ENCODE peak calls at places on chromosomes 7 and 10, in ten cellular contexts. One of them, this sample, is unnamed.

GRCh38 chr10:19651549-19651948 is 164.7 kb upstream of the PLXDC2 start:
- DNase-seq in lung: no peak
- DNase-seq in fibroblast of pulmonary artery: peak; percentile 86
- DNase-seq in K562: no peak
- DNase-seq in lower lobe of right lung: no peak
- DNase-seq in thyroid gland: no peak
- DNase-seq in ovary: no peak
- DNase-seq in adipocyte: peak; percentile 68
- DNase-seq in lower leg skin: no peak
- DNase-seq in Jurkat, Clone E6-1: no peak
- DNase-seq in this sample: peak; percentile 87

GRCh38 chr10:93079663-93080349 is 6.1 kb downstream of the CYP26A1 start:
- DNase-seq in K562: no peak
- DNase-seq in ovary: no peak
- DNase-seq in adipocyte: no peak
- DNase-seq in Jurkat, Clone E6-1: no peak
- DNase-seq in fibroblast of pulmonary artery: no peak
- DNase-seq in lower lobe of right lung: no peak
- DNase-seq in thyroid gland: no peak
- DNase-seq in lower leg skin: peak; percentile 52
- DNase-seq in lung: peak; percentile 19
- DNase-seq in this sample: no peak

GRCh38 chr10:61975107-61975932 is 73.8 kb downstream of the ARID5B start:
- DNase-seq in thyroid gland: no peak
- DNase-seq in lower lobe of right lung: no peak
- DNase-seq in lung: no peak
- DNase-seq in adipocyte: peak; percentile 84
- DNase-seq in lower leg skin: no peak
- DNase-seq in fibroblast of pulmonary artery: peak; percentile 78
- DNase-seq in K562: peak; percentile 45
- DNase-seq in Jurkat, Clone E6-1: no peak
- DNase-seq in ovary: no peak
- DNase-seq in this sample: peak; percentile 36

GRCh38 chr7:140673770-140674155 is 1.0 kb downstream of the ADCK2 start:
- DNase-seq in thyroid gland: peak; percentile 25
- DNase-seq in K562: no peak
- DNase-seq in lower lobe of right lung: no peak
- DNase-seq in lower leg skin: no peak
- DNase-seq in ovary: no peak
- DNase-seq in Jurkat, Clone E6-1: no peak
- DNase-seq in adipocyte: no peak
- DNase-seq in lung: no peak
- DNase-seq in fibroblast of pulmonary artery: no peak
- DNase-seq in this sample: no peak

GRCh38 chr10:107970512-107970911 is 806.0 kb upstream of the SORCS1 start:
- DNase-seq in Jurkat, Clone E6-1: no peak
- DNase-seq in lung: no peak
- DNase-seq in K562: no peak
- DNase-seq in lower leg skin: no peak
- DNase-seq in ovary: no peak
- DNase-seq in thyroid gland: no peak
- DNase-seq in adipocyte: no peak
- DNase-seq in fibroblast of pulmonary artery: no peak
- DNase-seq in lower lobe of right lung: no peak
- DNase-seq in this sample: no peak

GRCh38 chr10:62885656-62886461 is 69.7 kb upstream of the EGR2 start:
- DNase-seq in K562: no peak
- DNase-seq in thyroid gland: peak; percentile 16
- DNase-seq in Jurkat, Clone E6-1: no peak
- DNase-seq in lower lobe of right lung: no peak
- DNase-seq in fibroblast of pulmonary artery: peak; percentile 52
- DNase-seq in lower leg skin: no peak
- DNase-seq in adipocyte: peak; percentile 6
- DNase-seq in ovary: no peak
- DNase-seq in lung: no peak
- DNase-seq in this sample: no peak

GRCh38 chr7:26278769-26279168 is 12.9 kb upstream of the SNX10 start:
- DNase-seq in lower leg skin: no peak
- DNase-seq in Jurkat, Clone E6-1: no peak
- DNase-seq in adipocyte: peak; percentile 11
- DNase-seq in K562: peak; percentile 16
- DNase-seq in ovary: no peak
- DNase-seq in lung: no peak
- DNase-seq in fibroblast of pulmonary artery: no peak
- DNase-seq in thyroid gland: no peak
- DNase-seq in lower lobe of right lung: no peak
- DNase-seq in this sample: no peak

GRCh38 chr7:148650232-148650858 is 48.4 kb upstream of the CUL1 start:
- DNase-seq in thyroid gland: no peak
- DNase-seq in K562: no peak
- DNase-seq in lung: no peak
- DNase-seq in ovary: no peak
- DNase-seq in adipocyte: peak; percentile 52
- DNase-seq in fibroblast of pulmonary artery: peak; percentile 68
- DNase-seq in lower leg skin: peak; percentile 23
- DNase-seq in lower lobe of right lung: no peak
- DNase-seq in Jurkat, Clone E6-1: no peak
- DNase-seq in this sample: peak; percentile 8

GRCh38 chr7:20296444-20296843 is 34.3 kb upstream of the ITGB8 start:
- DNase-seq in lower leg skin: no peak
- DNase-seq in Jurkat, Clone E6-1: no peak
- DNase-seq in lower lobe of right lung: no peak
- DNase-seq in lung: no peak
- DNase-seq in adipocyte: no peak
- DNase-seq in fibroblast of pulmonary artery: no peak
- DNase-seq in thyroid gland: no peak
- DNase-seq in ovary: no peak
- DNase-seq in K562: no peak
- DNase-seq in this sample: no peak

GRCh38 chr7:2922271-2922691 is 78.2 kb upstream of the GNA12 start:
- DNase-seq in fibroblast of pulmonary artery: no peak
- DNase-seq in Jurkat, Clone E6-1: no peak
- DNase-seq in lower leg skin: no peak
- DNase-seq in thyroid gland: no peak
- DNase-seq in lung: no peak
- DNase-seq in lower lobe of right lung: no peak
- DNase-seq in ovary: no peak
- DNase-seq in adipocyte: no peak
- DNase-seq in K562: no peak
- DNase-seq in this sample: no peak

GRCh38 chr7:77933394-77933793 is 134.8 kb downstream of the PHTF2 start:
- DNase-seq in adipocyte: peak; percentile 34
- DNase-seq in K562: peak; percentile 67
- DNase-seq in Jurkat, Clone E6-1: no peak
- DNase-seq in lower lobe of right lung: no peak
- DNase-seq in lower leg skin: no peak
- DNase-seq in lung: no peak
- DNase-seq in ovary: no peak
- DNase-seq in thyroid gland: no peak
- DNase-seq in fibroblast of pulmonary artery: peak; percentile 51
- DNase-seq in this sample: no peak

GRCh38 chr7:105835441-105835840 is 41.0 kb downstream of the ATXN7L1 start:
- DNase-seq in adipocyte: no peak
- DNase-seq in lower lobe of right lung: no peak
- DNase-seq in K562: no peak
- DNase-seq in ovary: no peak
- DNase-seq in lower leg skin: no peak
- DNase-seq in lung: no peak
- DNase-seq in fibroblast of pulmonary artery: no peak
- DNase-seq in Jurkat, Clone E6-1: no peak
- DNase-seq in thyroid gland: no peak
- DNase-seq in this sample: no peak

GRCh38 chr7:99275496-99275895 is 2.9 kb downstream of the MYH16 start:
- DNase-seq in Jurkat, Clone E6-1: no peak
- DNase-seq in thyroid gland: no peak
- DNase-seq in lung: no peak
- DNase-seq in ovary: no peak
- DNase-seq in lower lobe of right lung: no peak
- DNase-seq in adipocyte: no peak
- DNase-seq in fibroblast of pulmonary artery: no peak
- DNase-seq in lower leg skin: no peak
- DNase-seq in K562: no peak
- DNase-seq in this sample: no peak

GRCh38 chr10:81862596-81862995 is 12.4 kb upstream of the NRG3 start:
- DNase-seq in K562: no peak
- DNase-seq in thyroid gland: no peak
- DNase-seq in ovary: peak; percentile 8
- DNase-seq in Jurkat, Clone E6-1: no peak
- DNase-seq in lower lobe of right lung: no peak
- DNase-seq in adipocyte: no peak
- DNase-seq in lung: no peak
- DNase-seq in fibroblast of pulmonary artery: no peak
- DNase-seq in lower leg skin: no peak
- DNase-seq in this sample: no peak

GRCh38 chr10:121710207-121710606 is 112.0 kb upstream of the FGFR2 start:
- DNase-seq in lower leg skin: no peak
- DNase-seq in lower lobe of right lung: no peak
- DNase-seq in ovary: no peak
- DNase-seq in adipocyte: no peak
- DNase-seq in fibroblast of pulmonary artery: peak; percentile 15
- DNase-seq in thyroid gland: no peak
- DNase-seq in K562: no peak
- DNase-seq in lung: no peak
- DNase-seq in Jurkat, Clone E6-1: no peak
- DNase-seq in this sample: no peak

GRCh38 chr7:107090452-107090851 is 45.9 kb downstream of the PRKAR2B start:
- DNase-seq in lower leg skin: no peak
- DNase-seq in K562: peak; percentile 49
- DNase-seq in ovary: no peak
- DNase-seq in lower lobe of right lung: no peak
- DNase-seq in lung: no peak
- DNase-seq in fibroblast of pulmonary artery: no peak
- DNase-seq in Jurkat, Clone E6-1: peak; percentile 15
- DNase-seq in adipocyte: no peak
- DNase-seq in thyroid gland: no peak
- DNase-seq in this sample: no peak

GRCh38 chr10:86443069-86443468 is 76.5 kb upstream of the GRID1 start:
- DNase-seq in ovary: no peak
- DNase-seq in fibroblast of pulmonary artery: peak; percentile 52
- DNase-seq in adipocyte: peak; percentile 46
- DNase-seq in lower lobe of right lung: no peak
- DNase-seq in K562: no peak
- DNase-seq in Jurkat, Clone E6-1: no peak
- DNase-seq in thyroid gland: no peak
- DNase-seq in lower leg skin: no peak
- DNase-seq in lung: no peak
- DNase-seq in this sample: peak; percentile 36

GRCh38 chr7:24965831-24966708 is 13.9 kb downstream of the OSBPL3 start:
- DNase-seq in lower lobe of right lung: peak; percentile 60
- DNase-seq in fibroblast of pulmonary artery: no peak
- DNase-seq in lower leg skin: no peak
- DNase-seq in thyroid gland: peak; percentile 50
- DNase-seq in lung: peak; percentile 41
- DNase-seq in K562: peak; percentile 58
- DNase-seq in ovary: no peak
- DNase-seq in Jurkat, Clone E6-1: peak; percentile 91
- DNase-seq in adipocyte: no peak
- DNase-seq in this sample: no peak

DNA sequence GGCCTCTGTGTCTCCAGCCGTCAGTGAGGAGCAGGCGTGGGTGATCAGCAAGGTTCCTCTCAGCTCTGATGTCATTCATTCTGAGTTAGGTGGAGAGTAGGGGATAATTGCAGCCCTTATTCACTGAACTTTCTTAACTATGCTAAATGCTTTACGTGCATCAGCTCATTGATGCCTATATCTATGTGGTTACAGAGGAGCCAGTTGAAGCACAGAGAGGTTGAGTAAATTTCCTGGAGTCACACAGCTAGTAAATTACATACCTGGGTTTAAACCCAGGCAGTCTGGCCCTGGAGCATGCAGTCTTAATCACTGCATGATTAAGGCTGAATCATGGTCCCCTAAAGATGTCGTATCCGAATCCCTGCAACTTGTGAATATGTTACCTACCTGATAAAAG is 99.6 kb downstream of the GRK5 start:
- DNase-seq in thyroid gland: no peak
- DNase-seq in Jurkat, Clone E6-1: no peak
- DNase-seq in fibroblast of pulmonary artery: no peak
- DNase-seq in lower lobe of right lung: no peak
- DNase-seq in K562: no peak
- DNase-seq in ovary: no peak
- DNase-seq in lower leg skin: no peak
- DNase-seq in lung: no peak
- DNase-seq in adipocyte: no peak
- DNase-seq in this sample: no peak
- H3K4me3 ChIP-seq in thyroid gland: no peak overlapping the region
- H3K4me3 ChIP-seq in Jurkat, Clone E6-1: no peak overlapping the region
- H3K4me3 ChIP-seq in fibroblast of pulmonary artery: no peak overlapping the region
- H3K4me3 ChIP-seq in lower lobe of right lung: peak overlapping the region; percentile 11
- H3K4me3 ChIP-seq in K562: no peak overlapping the region
- H3K4me3 ChIP-seq in ovary: no peak overlapping the region
- H3K4me3 ChIP-seq in lower leg skin: no peak overlapping the region
- H3K4me3 ChIP-seq in lung: no peak overlapping the region
- H3K4me3 ChIP-seq in adipocyte: no peak overlapping the region
- H3K4me3 ChIP-seq in this sample: no peak overlapping the region

DNA sequence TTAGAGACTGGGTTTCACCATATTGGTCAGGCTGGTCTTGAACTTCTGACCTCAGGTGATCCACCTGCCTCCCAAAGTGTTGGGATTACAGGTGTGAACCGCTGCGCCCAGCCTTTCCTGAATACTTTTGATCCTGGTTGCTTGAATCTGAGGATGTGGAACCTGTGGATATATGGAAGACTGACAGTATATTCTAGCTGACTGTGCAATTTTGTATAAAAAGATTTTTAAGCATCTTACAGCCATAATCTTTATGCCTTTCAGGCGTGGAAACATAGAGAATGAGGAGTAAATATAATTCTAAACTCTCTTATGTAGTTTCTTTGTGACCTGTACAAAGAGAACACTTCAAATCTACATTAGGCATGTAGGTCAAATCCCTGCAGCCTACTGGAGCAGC is 16.2 kb downstream of the TSPAN14 start:
- DNase-seq in ovary: no peak
- DNase-seq in K562: no peak
- DNase-seq in fibroblast of pulmonary artery: no peak
- DNase-seq in thyroid gland: no peak
- DNase-seq in lower leg skin: no peak
- DNase-seq in adipocyte: no peak
- DNase-seq in lung: no peak
- DNase-seq in lower lobe of right lung: no peak
- DNase-seq in Jurkat, Clone E6-1: no peak
- DNase-seq in this sample: no peak
- H3K4me3 ChIP-seq in ovary: no peak overlapping the region
- H3K4me3 ChIP-seq in K562: no peak overlapping the region
- H3K4me3 ChIP-seq in fibroblast of pulmonary artery: no peak overlapping the region
- H3K4me3 ChIP-seq in thyroid gland: no peak overlapping the region
- H3K4me3 ChIP-seq in lower leg skin: no peak overlapping the region
- H3K4me3 ChIP-seq in adipocyte: no peak overlapping the region
- H3K4me3 ChIP-seq in lung: no peak overlapping the region
- H3K4me3 ChIP-seq in lower lobe of right lung: no peak overlapping the region
- H3K4me3 ChIP-seq in Jurkat, Clone E6-1: no peak overlapping the region
- H3K4me3 ChIP-seq in this sample: no peak overlapping the region

GRCh38 chr7:95682913-95683312 is 86.6 kb upstream of the PDK4 start:
- DNase-seq in lung: no peak
- DNase-seq in thyroid gland: no peak
- DNase-seq in adipocyte: no peak
- DNase-seq in lower leg skin: no peak
- DNase-seq in lower lobe of right lung: no peak
- DNase-seq in Jurkat, Clone E6-1: no peak
- DNase-seq in K562: peak; percentile 11
- DNase-seq in ovary: peak; percentile 21
- DNase-seq in fibroblast of pulmonary artery: no peak
- DNase-seq in this sample: no peak
- H3K4me3 ChIP-seq in lung: no peak overlapping the region
- H3K4me3 ChIP-seq in thyroid gland: no peak overlapping the region
- H3K4me3 ChIP-seq in adipocyte: no peak overlapping the region
- H3K4me3 ChIP-seq in lower leg skin: no peak overlapping the region
- H3K4me3 ChIP-seq in lower lobe of right lung: no peak overlapping the region
- H3K4me3 ChIP-seq in Jurkat, Clone E6-1: no peak overlapping the region
- H3K4me3 ChIP-seq in K562: no peak overlapping the region
- H3K4me3 ChIP-seq in ovary: no peak overlapping the region
- H3K4me3 ChIP-seq in fibroblast of pulmonary artery: no peak overlapping the region
- H3K4me3 ChIP-seq in this sample: no peak overlapping the region

GRCh38 chr10:24718031-24718855 is 5.4 kb downstream of the ARHGAP21 start:
- DNase-seq in lower lobe of right lung: no peak
- DNase-seq in lung: no peak
- DNase-seq in Jurkat, Clone E6-1: no peak
- DNase-seq in K562: no peak
- DNase-seq in lower leg skin: no peak
- DNase-seq in thyroid gland: no peak
- DNase-seq in ovary: no peak
- DNase-seq in fibroblast of pulmonary artery: peak; percentile 86
- DNase-seq in adipocyte: peak; percentile 92
- DNase-seq in this sample: peak; percentile 63
- H3K4me3 ChIP-seq in lower lobe of right lung: peak overlapping the region; percentile 86
- H3K4me3 ChIP-seq in lung: no peak overlapping the region
- H3K4me3 ChIP-seq in Jurkat, Clone E6-1: no peak overlapping the region
- H3K4me3 ChIP-seq in K562: peak overlapping the region; percentile 81
- H3K4me3 ChIP-seq in lower leg skin: no peak overlapping the region
- H3K4me3 ChIP-seq in thyroid gland: no peak overlapping the region
- H3K4me3 ChIP-seq in ovary: no peak overlapping the region
- H3K4me3 ChIP-seq in fibroblast of pulmonary artery: peak overlapping the region; percentile 87
- H3K4me3 ChIP-seq in adipocyte: peak overlapping the region; percentile 90
- H3K4me3 ChIP-seq in this sample: peak overlapping the region; percentile 81